ENCODE peak calls at places on chromosome 10, in eight cellular contexts. R is tibial artery, C is WERI-Rb-1, U is left ventricle myocardium inferior, A is uterus, T is cardiac muscle cell, L is hepatocyte, Y is lung. J is an unnamed sample.
A peak's percentile ranks its signal among the peaks of the same experiment; 100 is the strongest.

GRCh38 chr10:77504196-77504869 is 133.3 kb downstream of the KCNMA1 start:
- DNase-seq in Y (no peak), U (no peak), C (no peak), R (no peak), L (no peak), T (peak; percentile 68), A (no peak), J (no peak)

GRCh38 chr10:105148456-105148855 is 507.4 kb downstream of the SORCS3 start:
- DNase-seq in U (no peak), T (no peak), R (no peak), A (no peak), L (no peak), Y (no peak), C (no peak), J (no peak)

GRCh38 chr10:36254191-36254590 is 612.1 kb upstream of the FZD8 start:
- DNase-seq in R (peak; percentile 72), T (peak; percentile 69), Y (peak; percentile 32), A (peak; percentile 78), U (peak; percentile 80), C (no peak), L (no peak), J (peak; percentile 4)

GRCh38 chr10:132707776-132708171 is 78.2 kb downstream of the NKX6-2 start:
- DNase-seq in U (peak; percentile 5), L (no peak), R (peak; percentile 60), T (no peak), A (no peak), Y (no peak), C (no peak), J (no peak)

GRCh38 chr10:107914450-107915276 is 750.2 kb upstream of the SORCS1 start:
- DNase-seq in U (no peak), C (peak; percentile 68), A (no peak), L (peak; percentile 50), Y (no peak), T (peak; percentile 14), R (no peak), J (no peak)

GRCh38 chr10:98667081-98667480 is 220.3 kb upstream of the HPS1 start:
- DNase-seq in C (no peak), A (no peak), R (no peak), Y (no peak), U (no peak), L (no peak), T (no peak), J (no peak)

GRCh38 chr10:12723240-12723639 is 278.3 kb downstream of the CCDC3 start:
- DNase-seq in T (no peak), L (no peak), A (no peak), C (no peak), U (no peak), Y (no peak), R (no peak), J (no peak)

GRCh38 chr10:100654835-100655759 is 90.3 kb upstream of the PAX2 start:
- DNase-seq in R (no peak), T (peak; percentile 6), Y (no peak), C (peak; percentile 23), U (no peak), A (no peak), L (no peak), J (no peak)

GRCh38 chr10:45308707-45309106 is 6.7 kb downstream of the OR13A1 start:
- DNase-seq in U (no peak), C (peak; percentile 67), A (no peak), L (peak; percentile 8), Y (no peak), T (peak; percentile 1), R (no peak), J (no peak)

GRCh38 chr10:92290076-92290836 is 622 bp downstream of the CPEB3 start:
- DNase-seq in A (peak; percentile 45), R (peak; percentile 67), C (peak; percentile 44), Y (peak; percentile 44), U (peak; percentile 31), L (peak; percentile 58), T (peak; percentile 54), J (peak; percentile 60)

GRCh38 chr10:18362892-18363291 is 222.7 kb downstream of the CACNB2 start:
- DNase-seq in R (no peak), T (no peak), U (no peak), Y (no peak), A (no peak), C (no peak), L (no peak), J (no peak)

GRCh38 chr10:26938578-26938977 is 77.8 kb upstream of the ABI1 start:
- DNase-seq in T (no peak), U (no peak), L (no peak), A (no peak), C (no peak), R (no peak), Y (no peak), J (no peak)

GRCh38 chr10:102285134-102285533 is 39.8 kb downstream of the GBF1 start:
- DNase-seq in Y (no peak), L (no peak), A (no peak), R (no peak), C (no peak), U (no peak), T (no peak), J (no peak)

GRCh38 chr10:119633538-119634218 is 17.5 kb upstream of the BAG3 start:
- DNase-seq in A (no peak), Y (no peak), R (no peak), T (no peak), U (no peak), C (no peak), L (no peak), J (no peak)

GRCh38 chr10:102451105-102451969 is at the start of gene C10orf95:
- DNase-seq in A (no peak), R (no peak), C (peak; percentile 80), L (peak; percentile 61), Y (peak; percentile 57), U (no peak), T (no peak), J (no peak)

GRCh38 chr10:109883859-109884771 is 39.2 kb downstream of the XPNPEP1 start:
- DNase-seq in C (peak; percentile 81), T (peak; percentile 94), A (peak; percentile 83), U (peak; percentile 65), Y (peak; percentile 72), L (peak; percentile 92), R (peak; percentile 87), J (peak; percentile 41)

GRCh38 chr10:29186221-29186620 is 102.6 kb upstream of the LYZL1 start:
- DNase-seq in C (no peak), Y (no peak), T (peak; percentile 10), R (no peak), A (no peak), U (no peak), L (no peak), J (no peak)

GRCh38 chr10:62149621-62150020 is 119.0 kb downstream of the RTKN2 start:
- DNase-seq in Y (no peak), T (no peak), R (no peak), A (no peak), L (no peak), C (no peak), U (no peak), J (no peak)

GRCh38 chr10:97018251-97019212 is 167.2 kb downstream of the SLIT1 start:
- DNase-seq in T (no peak), R (peak; percentile 39), A (no peak), U (no peak), Y (no peak), L (no peak), C (no peak), J (no peak)

GRCh38 chr10:5317547-5318107 is 47.1 kb upstream of the UCN3 start:
- DNase-seq in L (no peak), U (no peak), C (no peak), T (peak; percentile 40), A (no peak), R (no peak), Y (no peak), J (no peak)

GRCh38 chr10:104301907-104302690 is 33.1 kb downstream of the GSTO2 start:
- DNase-seq in L (no peak), A (no peak), Y (no peak), C (no peak), T (peak; percentile 53), U (no peak), R (no peak), J (no peak)

GRCh38 chr10:22228167-22228938 is 10.5 kb upstream of the EBLN1 start:
- DNase-seq in L (no peak), Y (no peak), T (no peak), U (no peak), A (no peak), C (no peak), R (no peak), J (no peak)

GRCh38 chr10:97539523-97540200 is 32.9 kb upstream of the ANKRD2 start:
- DNase-seq in C (no peak), L (peak; percentile 55), T (peak; percentile 98), Y (no peak), A (peak; percentile 60), U (no peak), R (no peak), J (no peak)

GRCh38 chr10:47336387-47337134 is 11.6 kb upstream of the RBP3 start:
- DNase-seq in C (no peak), Y (no peak), U (no peak), R (peak; percentile 31), A (no peak), L (no peak), T (no peak), J (no peak)

GRCh38 chr10:47337243-47337642 is 10.9 kb upstream of the RBP3 start:
- DNase-seq in C (no peak), L (no peak), A (no peak), Y (no peak), T (no peak), U (no peak), R (peak; percentile 3), J (no peak)

GRCh38 chr10:47340613-47341170 is 7.5 kb upstream of the RBP3 start:
- DNase-seq in Y (peak; percentile 62), L (peak; percentile 71), R (peak; percentile 73), A (peak; percentile 37), C (peak; percentile 83), U (peak; percentile 52), T (peak; percentile 69), J (no peak)

GRCh38 chr10:47339186-47339735 is 8.9 kb upstream of the RBP3 start:
- DNase-seq in C (no peak), T (no peak), L (no peak), U (no peak), A (no peak), R (peak; percentile 34), Y (no peak), J (no peak)

GRCh38 chr10:47339759-47340612 is 8.2 kb upstream of the RBP3 start:
- DNase-seq in C (no peak), R (peak; percentile 57), T (no peak), U (no peak), A (no peak), Y (no peak), L (no peak), J (no peak)
- H3K27ac ChIP-seq in C (no peak overlapping the region), R (no peak overlapping the region), T (no peak overlapping the region), U (no peak overlapping the region), A (no peak overlapping the region), Y (no peak overlapping the region), L (no peak overlapping the region), J (no peak overlapping the region)

GRCh38 chr10:287814-288213 is 152.6 kb downstream of the ZMYND11 start:
- DNase-seq in A (no peak), R (no peak), T (no peak), L (no peak), U (no peak), C (no peak), Y (no peak), J (no peak)
- TF ChIP-seq CTCF in A (no peak), R (no peak), T (peak; percentile 25), L (no peak), U (peak; percentile 14), C (no peak), Y (no peak), J (no peak)

GRCh38 chr10:90602815-90603600 is 254.8 kb downstream of the HTR7 start:
- DNase-seq in R (no peak), C (no peak), L (no peak), U (no peak), T (peak; percentile 83), Y (no peak), A (no peak), J (no peak)
- H3K36me3 ChIP-seq in R (no peaks in the 10 kb centered on the region), C (no peaks in the 10 kb centered on the region), L (no peaks in the 10 kb centered on the region), U (no peaks in the 10 kb centered on the region), T (no peaks in the 10 kb centered on the region), Y (no peaks in the 10 kb centered on the region), A (no peaks in the 10 kb centered on the region), J (no peaks in the 10 kb centered on the region)

GRCh38 chr10:59363446-59363958 is 1.2 kb upstream of the FAM13C start:
- DNase-seq in T (no peak), R (no peak), L (no peak), U (no peak), Y (no peak), C (no peak), A (no peak), J (no peak)
- H3K27ac ChIP-seq in T (no peak overlapping the region), R (peak overlapping the region; percentile 85), L (no peak overlapping the region), U (peak overlapping the region; percentile 91), Y (no peak overlapping the region), C (no peak overlapping the region), A (peak overlapping the region; percentile 65), J (peak overlapping the region; percentile 93)